ENCODE peak calls at places on chromosomes 12 and 14, in five cellular contexts. K, J, U, H and Z are unnamed samples.

GRCh38 chr14:93039649-93040315 is 75.9 kb downstream of the ITPK1 start:
- DNase-seq in K (peak; percentile 80), J (no peak), U (no peak), H (no peak), Z (no peak)

GRCh38 chr12:112798019-112798760 is 6.6 kb downstream of the RPH3A start:
- DNase-seq in K (no peak), J (no peak), U (no peak), H (no peak), Z (no peak)

GRCh38 chr12:52204931-52205505 is 13.2 kb upstream of the KRT80 start:
- DNase-seq in K (no peak), J (no peak), U (no peak), H (no peak), Z (no peak)

GRCh38 chr12:89185889-89186288 is 166.4 kb downstream of the DUSP6 start:
- DNase-seq in K (no peak), J (no peak), U (no peak), H (no peak), Z (no peak)

GRCh38 chr12:77728018-77728417 is 102.7 kb upstream of the NAV3 start:
- DNase-seq in K (no peak), J (no peak), U (no peak), H (no peak), Z (no peak)

GRCh38 chr14:36723551-36723950 is 61.9 kb downstream of the PAX9 start:
- DNase-seq in K (no peak), J (no peak), U (no peak), H (no peak), Z (no peak)

GRCh38 chr12:82838827-82839226 is 152.1 kb downstream of the TMTC2 start:
- DNase-seq in K (no peak), J (no peak), U (no peak), H (no peak), Z (no peak)

GRCh38 chr14:35687335-35687939 is 121.7 kb downstream of the RALGAPA1 start:
- DNase-seq in K (no peak), J (peak; percentile 15), U (no peak), H (no peak), Z (no peak)

GRCh38 chr14:95047754-95048153 is 109.6 kb downstream of the DICER1 start:
- DNase-seq in K (peak; percentile 11), J (no peak), U (no peak), H (peak; percentile 14), Z (no peak)

GRCh38 chr12:113622410-113622809 is 150.7 kb upstream of the LHX5 start:
- DNase-seq in K (no peak), J (no peak), U (no peak), H (no peak), Z (no peak)

GRCh38 chr12:12474931-12475485 is 87.7 kb downstream of the DUSP16 start:
- DNase-seq in K (no peak), J (no peak), U (no peak), H (no peak), Z (no peak)

GRCh38 chr12:85016423-85016822 is 19.7 kb downstream of the TSPAN19 start:
- DNase-seq in K (no peak), J (no peak), U (no peak), H (no peak), Z (no peak)

GRCh38 chr12:116779597-116779996 is 41.5 kb downstream of the RNFT2 start:
- DNase-seq in K (no peak), J (no peak), U (no peak), H (no peak), Z (no peak)

GRCh38 chr12:112103758-112104504 is 4.7 kb downstream of the NAA25 start:
- DNase-seq in K (no peak), J (no peak), U (no peak), H (no peak), Z (no peak)

GRCh38 chr12:90959538-90960139 is 4.7 kb upstream of the CCER1 start:
- DNase-seq in K (no peak), J (no peak), U (no peak), H (no peak), Z (no peak)

GRCh38 chr14:26281280-26281998 is 316.4 kb downstream of the NOVA1 start:
- DNase-seq in K (peak; percentile 20), J (no peak), U (no peak), H (no peak), Z (no peak)

GRCh38 chr14:26820578-26820977 is 222.7 kb upstream of the NOVA1 start:
- DNase-seq in K (no peak), J (no peak), U (no peak), H (no peak), Z (no peak)

GRCh38 chr12:63958876-63959275 is 114.4 kb downstream of the SRGAP1 start:
- DNase-seq in K (no peak), J (no peak), U (no peak), H (no peak), Z (no peak)

GRCh38 chr14:35669782-35670181 is 135.8 kb downstream of the INSM2 start:
- DNase-seq in K (no peak), J (no peak), U (no peak), H (no peak), Z (no peak)

GRCh38 chr14:100585448-100586152 is 1.6 kb downstream of the BEGAIN start:
- DNase-seq in K (no peak), J (no peak), U (no peak), H (no peak), Z (no peak)

GRCh38 chr14:104087505-104087904 is 2.0 kb downstream of the ASPG start:
- DNase-seq in K (no peak), J (peak; percentile 19), U (no peak), H (no peak), Z (peak; percentile 52)

GRCh38 chr12:39846971-39847661 is 227.5 kb upstream of the ABCD2 start:
- DNase-seq in K (no peak), J (no peak), U (no peak), H (no peak), Z (no peak)

GRCh38 chr12:105190530-105190929 is 45.4 kb downstream of the APPL2 start:
- DNase-seq in K (no peak), J (no peak), U (no peak), H (no peak), Z (no peak)

GRCh38 chr12:5515458-5515857 is 83.5 kb downstream of the NTF3 start:
- DNase-seq in K (no peak), J (no peak), U (no peak), H (no peak), Z (no peak)

GRCh38 chr12:6267007-6267721 is 43.3 kb upstream of the PLEKHG6 start:
- DNase-seq in K (peak; percentile 58), J (no peak), U (no peak), H (no peak), Z (no peak)

GRCh38 chr12:15540469-15540872 is 218.2 kb downstream of the PTPRO start:
- DNase-seq in K (no peak), J (no peak), U (no peak), H (no peak), Z (no peak)

GRCh38 chr14:69152181-69152943 is 557 bp downstream of the DCAF5 start:
- DNase-seq in K (peak; percentile 44), J (peak; percentile 10), U (no peak), H (no peak), Z (peak; percentile 68)

GRCh38 chr12:118164798-118165486 is 29.0 kb downstream of the PEBP1 start:
- DNase-seq in K (peak; percentile 39), J (no peak), U (no peak), H (no peak), Z (no peak)

GRCh38 chr12:30874455-30875313 is 51.9 kb upstream of the TSPAN11 start:
- DNase-seq in K (no peak), J (no peak), U (no peak), H (no peak), Z (no peak)

GRCh38 chr12:82688035-82688501 is 1.4 kb downstream of the TMTC2 start:
- DNase-seq in K (no peak), J (no peak), U (no peak), H (no peak), Z (no peak)

GRCh38 chr12:56468216-56469006 is at the start of gene SPRYD4:
- DNase-seq in K (peak; percentile 94), J (peak; percentile 94), U (peak; percentile 59), H (peak; percentile 95), Z (peak; percentile 98)
- TF ChIP-seq EP300 in K (no peak), J (no peak), U (peak; percentile 13), H (no peak), Z (no peak)

DNA sequence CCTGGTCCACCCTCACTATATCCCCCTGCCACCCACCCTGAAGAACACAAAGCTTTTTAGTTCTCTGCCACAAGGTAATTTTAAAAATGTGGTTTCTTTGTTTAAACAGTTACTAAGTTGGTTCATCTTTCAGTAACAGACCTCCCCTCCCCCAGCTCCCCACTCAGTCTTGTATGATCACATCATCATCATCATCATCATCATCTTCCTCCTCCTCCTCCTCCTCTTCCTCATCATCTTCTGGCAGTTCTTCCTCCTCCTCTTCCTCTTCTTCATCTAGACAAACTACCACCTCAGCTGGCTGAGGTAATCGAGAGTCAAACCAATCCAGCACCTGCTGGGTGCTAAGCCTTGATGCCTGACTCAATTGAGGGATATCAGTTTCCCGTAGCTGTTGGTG is 10.5 kb downstream of the HOMEZ start:
- DNase-seq in K (no peak), J (no peak), U (no peak), H (no peak), Z (no peak)
- TF ChIP-seq EP300 in K (no peak), J (no peak), U (no peak), H (no peak), Z (no peak)

GRCh38 chr12:75666126-75666979 is 154.9 kb upstream of the KRR1 start:
- DNase-seq in K (no peak), J (no peak), U (no peak), H (no peak), Z (no peak)
- TF ChIP-seq EP300 in K (no peak), J (no peak), U (no peak), H (no peak), Z (no peak)

GRCh38 chr12:124915249-124916236 is 1.1 kb upstream of the UBC start:
- DNase-seq in K (peak; percentile 63), J (peak; percentile 73), U (no peak), H (peak; percentile 60), Z (no peak)

GRCh38 chr12:124917135-124917840 is 2.8 kb upstream of the UBC start:
- DNase-seq in K (peak; percentile 98), J (peak; percentile 97), U (peak; percentile 97), H (peak; percentile 96), Z (peak; percentile 98)

GRCh38 chr12:124913474-124914391 is 717 bp downstream of the UBC start:
- DNase-seq in K (peak; percentile 95), J (peak; percentile 94), U (no peak), H (peak; percentile 91), Z (peak; percentile 92)

GRCh38 chr12:124916370-124917134 is 2.1 kb upstream of the UBC start:
- DNase-seq in K (peak; percentile 88), J (peak; percentile 84), U (no peak), H (peak; percentile 83), Z (peak; percentile 84)

DNA sequence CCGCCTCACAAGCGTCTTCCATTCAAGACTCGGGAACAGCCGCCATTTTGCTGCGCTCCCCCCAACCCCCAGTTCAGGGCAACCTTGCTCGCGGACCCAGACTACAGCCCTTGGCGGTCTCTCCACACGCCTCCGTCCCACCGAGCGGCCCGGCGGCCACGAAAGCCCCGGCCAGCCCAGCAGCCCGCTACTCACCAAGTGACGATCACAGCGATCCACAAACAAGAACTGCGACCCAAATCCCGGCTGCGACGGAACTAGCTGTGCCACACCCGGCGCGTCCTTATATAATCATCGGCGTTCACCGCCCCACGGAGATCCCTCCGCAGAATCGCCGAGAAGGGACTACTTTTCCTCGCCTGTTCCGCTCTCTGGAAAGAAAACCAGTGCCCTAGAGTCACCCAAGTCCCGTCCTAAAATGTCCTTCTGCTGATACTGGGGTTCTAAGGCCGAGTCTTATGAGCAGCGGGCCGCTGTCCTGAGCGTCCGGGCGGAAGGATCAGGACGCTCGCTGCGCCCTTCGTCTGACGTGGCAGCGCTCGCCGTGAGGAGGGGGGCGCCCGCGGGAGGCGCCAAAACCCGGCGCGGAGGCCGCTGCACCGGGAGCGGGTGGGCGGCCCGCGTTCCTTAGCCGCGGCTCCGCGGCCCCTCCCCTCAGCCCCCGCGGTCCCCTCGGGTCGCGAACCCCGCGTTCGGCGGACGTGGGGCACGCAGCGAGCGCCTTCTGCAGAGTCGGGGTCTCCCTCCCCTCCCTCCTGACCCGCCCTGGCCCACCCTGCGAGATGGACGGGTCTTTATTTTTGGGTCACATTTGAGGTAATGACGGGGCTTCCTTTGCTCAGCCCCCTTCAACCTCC is at the start of gene UBC:
- DNase-seq in K (peak; percentile 84), J (peak; percentile 95), U (no peak), H (peak; percentile 93), Z (peak; percentile 98)
- TF ChIP-seq EP300 in K (no peak), J (peak; percentile 52), U (peak; percentile 77), H (peak; percentile 79), Z (no peak)